ENCODE peak calls at places on chromosomes 12 and 14, in five cellular contexts. S, G, Z, L and I are unnamed samples.

GRCh38 chr12:116266220-116266619 is 11.3 kb downstream of the MED13L start:
- DNase-seq in S (no peak), L (no peak), Z (peak), G (no peak), I (peak)

GRCh38 chr14:39459795-39460478 is 27.7 kb upstream of the FBXO33 start:
- DNase-seq in G (no peak), L (no peak), S (no peak), Z (no peak), I (no peak)

GRCh38 chr14:61564623-61565091 is 130.7 kb upstream of the HIF1A start:
- DNase-seq in S (peak), G (no peak), L (no peak), Z (peak), I (no peak)

GRCh38 chr12:45577844-45578399 is 151.6 kb upstream of the ARID2 start:
- DNase-seq in G (no peak), L (no peak), Z (no peak), S (no peak), I (no peak)

GRCh38 chr12:108640802-108641445 is 7.2 kb upstream of the SELPLG start:
- DNase-seq in Z (no peak), S (peak), G (no peak), L (peak), I (peak)

GRCh38 chr14:95098984-95099599 is 58.2 kb downstream of the DICER1 start:
- DNase-seq in Z (peak), S (peak), G (peak), L (peak), I (peak)

GRCh38 chr14:94110552-94111181 is at the start of gene IFI27:
- DNase-seq in G (peak), S (peak), L (peak), Z (peak), I (peak)

GRCh38 chr12:116803018-116803736 is 65.1 kb downstream of the RNFT2 start:
- DNase-seq in L (no peak), G (no peak), Z (no peak), S (no peak), I (no peak)

GRCh38 chr12:130775953-130776856 is 60.1 kb upstream of the RIMBP2 start:
- DNase-seq in L (no peak), G (peak), Z (peak), S (peak), I (peak)

GRCh38 chr12:114627393-114627792 is 56.6 kb downstream of the TBX3 start:
- DNase-seq in G (no peak), Z (no peak), S (no peak), L (no peak), I (no peak)

GRCh38 chr14:69346710-69347109 is 51.4 kb downstream of the ERH start:
- DNase-seq in S (peak), G (no peak), Z (peak), L (peak), I (peak)

GRCh38 chr14:92421756-92422155 is 91.8 kb upstream of the RIN3 start:
- DNase-seq in L (no peak), G (no peak), Z (no peak), S (no peak), I (no peak)

GRCh38 chr12:24854017-24854416 is 94.9 kb downstream of the BCAT1 start:
- DNase-seq in Z (no peak), S (no peak), L (no peak), G (no peak), I (no peak)

GRCh38 chr12:110284597-110284996 is 3.5 kb downstream of the ATP2A2 start:
- DNase-seq in S (no peak), Z (no peak), L (no peak), G (no peak), I (no peak)

GRCh38 chr14:64706119-64706465 is 1.9 kb downstream of the PLEKHG3 start:
- DNase-seq in L (no peak), G (no peak), Z (no peak), S (no peak), I (no peak)

GRCh38 chr12:59596232-59597143 is 659 bp downstream of the SLC16A7 start:
- DNase-seq in Z (peak), S (peak), L (peak), G (peak), I (peak)

GRCh38 chr12:75666126-75666979 is 154.9 kb upstream of the KRR1 start:
- DNase-seq in G (no peak), Z (no peak), L (no peak), S (no peak), I (no peak)

GRCh38 chr12:121252712-121253345 is 42.9 kb downstream of the P2RX4 start:
- DNase-seq in Z (no peak), S (no peak), G (no peak), L (no peak), I (peak)

GRCh38 chr12:122350444-122350843 is 72.0 kb downstream of the CLIP1 start:
- DNase-seq in G (no peak), L (no peak), Z (peak), S (peak), I (no peak)

GRCh38 chr12:88208661-88209060 is 66.6 kb downstream of the TMTC3 start:
- DNase-seq in S (no peak), G (no peak), Z (no peak), L (no peak), I (no peak)

GRCh38 chr12:31011746-31012567 is 61.7 kb upstream of the DDX11 start:
- DNase-seq in G (no peak), S (no peak), Z (no peak), L (no peak), I (no peak)

GRCh38 chr12:131167334-131167733 is 213.6 kb downstream of the ADGRD1 start:
- DNase-seq in G (peak), Z (no peak), S (peak), L (peak), I (peak)

GRCh38 chr14:37172024-37172869 is at the start of gene SLC25A21:
- DNase-seq in Z (peak), G (peak), L (peak), S (peak), I (peak)
- TF ChIP-seq POLR2A in Z (peak), G (no peak), L (peak), S (no peak), I (no peak)

GRCh38 chr12:12008931-12009611 is 61.7 kb upstream of the BCL2L14 start:
- DNase-seq in S (no peak), L (no peak), Z (no peak), G (no peak), I (no peak)
- TF ChIP-seq CTCF in S (no peak), L (no peak), Z (no peak), G (no peak), I (no peak)

GRCh38 chr12:6532927-6533652 is 1.2 kb upstream of the GAPDH start:
- DNase-seq in Z (no peak), S (peak), L (peak), G (no peak), I (peak)
- TF ChIP-seq POLR2A in Z (peak), S (no peak), L (no peak), G (no peak), I (no peak)

GRCh38 chr12:2364566-2365165 is 311.9 kb downstream of the CACNA1C start:
- DNase-seq in S (no peak), L (no peak), G (no peak), Z (no peak), I (no peak)
- TF ChIP-seq CTCF in S (no peak), L (no peak), G (no peak), Z (no peak), I (no peak)

GRCh38 chr14:24176599-24176998 is 4.7 kb downstream of the REC8 start:
- DNase-seq in G (no peak), L (no peak), S (no peak), Z (no peak), I (no peak)

GRCh38 chr14:24167527-24168114 is 4.3 kb upstream of the REC8 start:
- DNase-seq in S (no peak), G (no peak), L (no peak), Z (no peak), I (no peak)

GRCh38 chr14:24172871-24173281 is 996 bp downstream of the REC8 start:
- DNase-seq in Z (no peak), S (no peak), L (no peak), G (no peak), I (no peak)

GRCh38 chr14:24172261-24172860 is 481 bp downstream of the REC8 start:
- DNase-seq in S (no peak), L (no peak), Z (no peak), G (no peak), I (no peak)

DNA sequence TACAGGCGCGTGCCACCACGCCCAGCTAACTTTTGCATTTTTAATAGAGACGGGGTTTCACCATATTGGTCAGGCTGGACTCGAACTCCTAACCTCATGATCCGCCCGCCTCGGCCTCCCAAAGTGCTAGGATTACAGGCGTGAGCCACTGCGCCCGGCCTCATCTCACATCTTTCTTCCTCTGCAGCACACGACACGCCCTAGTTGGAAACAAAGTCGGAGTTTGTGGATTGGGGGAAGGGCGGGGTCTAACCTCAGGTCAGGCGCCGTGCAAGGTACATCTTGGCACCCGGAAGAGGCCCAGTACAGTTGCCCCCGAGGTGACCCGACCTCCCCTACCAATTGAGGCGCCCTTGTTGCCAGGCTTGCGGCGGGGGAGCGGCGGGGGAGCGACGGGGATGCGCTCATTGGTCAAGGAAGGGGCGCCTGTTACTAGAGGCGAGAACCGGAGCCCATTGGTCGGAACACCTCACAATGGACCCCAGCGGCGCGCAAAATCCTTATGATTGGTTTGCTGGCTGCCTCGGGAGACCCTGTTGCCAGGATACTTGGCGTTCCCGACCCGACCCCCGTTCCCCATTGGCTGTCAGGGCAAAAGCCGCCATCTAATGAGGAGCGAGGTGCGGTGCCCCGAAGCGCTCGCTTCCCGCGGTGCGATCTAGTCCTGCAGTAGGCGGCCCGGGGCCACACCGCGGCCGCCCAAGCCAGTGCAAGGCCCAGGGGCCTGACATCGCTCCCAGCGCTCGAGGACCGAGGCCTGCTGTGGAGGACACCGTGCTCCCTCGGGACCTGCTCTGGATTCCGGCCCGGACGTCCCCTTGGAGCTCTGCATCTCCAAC is at the start of gene REC8:
- DNase-seq in Z (peak), G (no peak), S (peak), L (peak), I (peak)
- TF ChIP-seq POLR2A in Z (no peak), G (no peak), S (no peak), L (no peak), I (no peak)

DNA sequence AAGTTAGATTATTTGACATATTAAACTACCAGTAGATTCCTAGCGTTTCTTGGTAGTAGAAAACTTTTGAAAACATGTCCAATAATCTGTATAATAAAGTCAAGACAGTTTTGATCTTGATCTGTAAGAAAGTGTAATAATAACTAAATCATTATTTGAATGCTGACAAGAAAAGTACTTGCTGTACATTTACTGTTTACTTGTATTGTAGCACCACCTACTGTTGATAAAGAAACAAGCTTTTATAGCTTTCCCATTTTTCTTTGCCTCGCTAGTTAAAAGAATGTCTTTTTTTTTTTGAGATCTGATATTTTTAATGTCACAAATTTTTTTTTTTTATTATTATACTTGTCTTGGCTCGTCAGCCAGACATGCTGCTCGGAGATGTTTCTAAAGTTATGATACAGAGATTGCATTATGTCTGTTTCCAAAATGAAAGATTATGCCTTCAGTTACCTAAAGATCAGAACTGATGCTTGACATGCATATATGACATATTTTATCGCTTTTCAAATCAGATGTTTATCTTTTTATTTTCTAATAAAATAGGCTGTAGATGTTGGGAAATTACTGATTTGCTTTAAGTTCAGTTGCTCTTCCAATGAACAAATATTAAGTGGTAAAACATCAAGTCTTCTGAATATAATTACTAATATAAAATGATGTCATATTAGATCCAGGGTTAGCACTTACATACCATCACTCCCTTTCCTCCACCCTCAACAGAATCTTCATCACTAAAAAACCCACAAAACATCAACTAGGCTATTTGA is 140.5 kb downstream of the AKAP6 start:
- DNase-seq in Z (peak), L (no peak), G (no peak), S (no peak), I (no peak)
- TF ChIP-seq CTCF in Z (peak), L (peak), G (no peak), S (peak), I (peak)

DNA sequence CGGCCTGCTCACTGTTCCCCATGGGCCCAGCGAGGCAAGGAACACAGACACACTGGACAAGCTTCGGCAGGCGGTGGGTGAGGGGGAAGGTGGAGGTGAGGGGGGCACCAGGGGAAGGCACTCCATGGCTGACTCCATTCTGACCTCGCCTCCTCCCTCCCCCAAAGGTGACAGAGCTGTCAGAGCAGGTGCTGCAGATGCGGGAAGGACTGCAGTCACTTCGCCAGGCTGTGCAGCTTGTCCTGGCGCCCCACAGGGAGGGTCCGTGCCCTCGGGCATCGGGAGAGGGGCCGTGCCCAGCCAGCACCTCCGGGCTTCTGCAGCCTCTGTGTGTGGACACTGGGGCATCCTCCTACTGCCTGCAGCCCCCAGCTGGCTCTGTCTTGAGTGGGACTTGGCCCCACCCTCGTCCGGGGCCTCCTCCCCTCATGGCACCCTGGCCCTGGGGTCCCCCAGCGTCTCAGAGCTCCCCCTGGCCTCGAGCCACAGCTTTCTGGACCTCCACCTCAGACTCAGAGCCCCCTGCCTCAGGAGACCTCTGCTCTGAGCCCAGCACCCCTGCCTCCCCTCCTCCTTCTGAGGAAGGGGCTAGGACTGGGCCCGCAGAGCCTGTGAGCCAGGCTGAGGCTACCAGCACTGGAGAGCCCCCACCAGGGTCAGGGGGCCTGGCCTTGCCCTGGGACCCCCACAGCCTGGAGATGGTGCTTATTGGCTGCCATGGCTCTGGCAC is 10.6 kb downstream of the MCRS1 start:
- DNase-seq in L (no peak), G (no peak), Z (no peak), S (no peak), I (no peak)
- TF ChIP-seq POLR2A in L (no peak), G (no peak), Z (no peak), S (no peak), I (no peak)

GRCh38 chr14:78162202-78162601 is 8.0 kb upstream of the NRXN3 start:
- DNase-seq in G (no peak), L (no peak), S (no peak), Z (no peak), I (no peak)

GRCh38 chr14:78170203-78170602 is at the start of gene NRXN3:
- DNase-seq in Z (no peak), S (no peak), G (no peak), L (no peak), I (peak)

GRCh38 chr14:78164226-78164853 is 5.8 kb upstream of the NRXN3 start:
- DNase-seq in G (no peak), S (peak), L (no peak), Z (no peak), I (peak)
- TF ChIP-seq CTCF in G (no peak), S (peak), L (no peak), Z (peak), I (peak)

GRCh38 chr12:56448860-56449621 is at the start of gene TIMELESS:
- DNase-seq in Z (peak), S (peak), L (peak), G (peak), I (peak)
- TF ChIP-seq POLR2A in Z (peak), S (peak), L (peak), G (no peak), I (no peak)

GRCh38 chr12:113232232-113232615 is 11.0 kb downstream of the TPCN1 start:
- DNase-seq in L (no peak), Z (no peak), G (no peak), S (no peak), I (no peak)

GRCh38 chr12:113231275-113232231 is 10.3 kb downstream of the TPCN1 start:
- DNase-seq in Z (peak), L (no peak), S (no peak), G (no peak), I (no peak)

GRCh38 chr12:113234483-113234882 is 13.2 kb downstream of the TPCN1 start:
- DNase-seq in S (no peak), Z (no peak), G (no peak), L (no peak), I (no peak)

GRCh38 chr12:113233967-113234366 is 12.7 kb downstream of the TPCN1 start:
- DNase-seq in L (no peak), Z (no peak), S (no peak), G (no peak), I (no peak)

GRCh38 chr12:113232787-113233585 is 11.7 kb downstream of the TPCN1 start:
- DNase-seq in S (peak), Z (no peak), G (peak), L (no peak), I (no peak)
- TF ChIP-seq CTCF in S (peak), Z (no peak), G (no peak), L (no peak), I (no peak)